ENCODE peak calls at places on chromosomes 1 and 21, in six cellular contexts. L is foreskin fibroblast, Z is cardiac fibroblast, G is GM20000, C is suprapubic skin, A is WTC11. X is an unnamed sample.

GRCh38 chr1:110563089-110563488 is 43.1 kb downstream of the KCNA2 start:
- DNase-seq in L (no peak), Z (no peak), G (no peak), C (no peak), A (no peak), X (no peak)

GRCh38 chr1:69700770-69701169 is 133.0 kb downstream of the LRRC7 start:
- DNase-seq in L (no peak), Z (peak), G (no peak), C (no peak), A (peak), X (no peak)

GRCh38 chr1:233598891-233599541 is 14.9 kb upstream of the KCNK1 start:
- DNase-seq in L (no peak), Z (no peak), G (peak), C (no peak), A (no peak), X (no peak)

GRCh38 chr1:151314137-151314875 is 12.9 kb downstream of the PI4KB start:
- DNase-seq in L (peak), Z (peak), G (no peak), C (peak), A (no peak), X (no peak)

GRCh38 chr1:68358439-68358838 is 91.3 kb downstream of the RPE65 start:
- DNase-seq in L (no peak), Z (no peak), G (no peak), C (no peak), A (no peak), X (no peak)

GRCh38 chr1:72397786-72398185 is 115.4 kb upstream of the NEGR1 start:
- DNase-seq in L (peak), Z (peak), G (no peak), C (peak), A (no peak), X (no peak)

GRCh38 chr1:22408180-22408579 is 43.5 kb upstream of the ZBTB40 start:
- DNase-seq in L (no peak), Z (no peak), G (no peak), C (no peak), A (no peak), X (no peak)

GRCh38 chr1:35573776-35574654 is 901 bp downstream of the TFAP2E start:
- DNase-seq in L (no peak), Z (no peak), G (no peak), C (peak), A (peak), X (no peak)

GRCh38 chr1:63487336-63488065 is 35.5 kb downstream of the ITGB3BP start:
- DNase-seq in L (peak), Z (peak), G (no peak), C (no peak), A (no peak), X (no peak)

GRCh38 chr1:182637769-182638168 is 33.6 kb upstream of the RGS16 start:
- DNase-seq in L (no peak), Z (no peak), G (no peak), C (no peak), A (no peak), X (no peak)

GRCh38 chr1:240611619-240612490 is at the start of gene GREM2:
- DNase-seq in L (peak), Z (peak), G (peak), C (peak), A (peak), X (no peak)

GRCh38 chr1:223233019-223233409 is 90.0 kb upstream of the TLR5 start:
- DNase-seq in L (no peak), Z (no peak), G (no peak), C (peak), A (no peak), X (no peak)

GRCh38 chr1:203448521-203449061 is 27.0 kb upstream of the PRELP start:
- DNase-seq in L (no peak), Z (peak), G (no peak), C (no peak), A (no peak), X (no peak)

GRCh38 chr1:185964946-185965345 is 230.8 kb downstream of the HMCN1 start:
- DNase-seq in L (no peak), Z (no peak), G (no peak), C (no peak), A (no peak), X (no peak)

GRCh38 chr1:11961230-11961629 is 19.0 kb upstream of the MFN2 start:
- DNase-seq in L (peak), Z (peak), G (no peak), C (no peak), A (no peak), X (no peak)

GRCh38 chr1:112509005-112509659 is 367 bp downstream of the WNT2B start:
- DNase-seq in L (no peak), Z (no peak), G (no peak), C (peak), A (peak), X (no peak)

GRCh38 chr1:55626326-55626725 is 411.2 kb upstream of the USP24 start:
- DNase-seq in L (peak), Z (peak), G (no peak), C (no peak), A (no peak), X (no peak)

GRCh38 chr1:41476807-41477361 is 7.6 kb downstream of the EDN2 start:
- DNase-seq in L (no peak), Z (peak), G (no peak), C (peak), A (no peak), X (no peak)

GRCh38 chr1:189312499-189312898 is 1165.2 kb downstream of the BRINP3 start:
- DNase-seq in L (no peak), Z (no peak), G (no peak), C (no peak), A (no peak), X (no peak)

GRCh38 chr1:52916241-52916975 is 5.1 kb downstream of the ECHDC2 start:
- DNase-seq in L (no peak), Z (no peak), G (no peak), C (no peak), A (no peak), X (no peak)

GRCh38 chr1:10990828-10991227 is 21.6 kb upstream of the TARDBP start:
- DNase-seq in L (no peak), Z (no peak), G (no peak), C (no peak), A (no peak), X (no peak)

GRCh38 chr21:39523930-39524329 is 72.2 kb downstream of the SH3BGR start:
- DNase-seq in L (no peak), Z (no peak), G (no peak), C (no peak), A (no peak), X (no peak)

GRCh38 chr21:36859744-36860501 is 106.5 kb downstream of the HLCS start:
- DNase-seq in L (peak), Z (peak), G (peak), C (peak), A (peak), X (peak)

GRCh38 chr21:39869141-39869818 is 2.0 kb downstream of the PCP4 start:
- DNase-seq in L (no peak), Z (no peak), G (no peak), C (no peak), A (no peak), X (no peak)

DNA sequence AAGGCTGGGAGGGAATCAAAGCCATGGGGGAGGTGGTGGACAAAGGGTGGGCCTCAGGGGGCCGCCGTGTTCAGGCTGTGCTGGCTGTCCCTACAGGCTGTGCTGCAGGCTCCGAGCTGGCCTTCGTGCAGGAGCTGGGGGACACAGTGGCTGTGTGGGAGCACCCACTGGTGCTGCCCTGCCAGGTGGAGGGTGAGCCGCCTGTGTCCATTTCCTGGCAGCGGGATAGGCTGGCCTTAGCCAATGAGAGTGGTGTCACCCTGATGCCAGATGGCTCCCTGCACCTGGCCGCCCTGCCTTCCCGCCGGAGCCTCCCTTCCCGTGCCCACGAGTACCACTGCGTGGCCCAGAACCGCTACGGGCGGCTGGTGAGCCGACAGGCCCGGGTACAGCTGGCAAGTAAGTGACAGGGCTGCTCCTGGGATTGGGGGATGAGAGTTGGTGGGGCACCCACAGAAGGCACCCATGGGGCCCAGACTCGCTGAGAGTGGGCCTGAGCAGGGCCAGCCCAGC is 20.2 kb downstream of the SLC27A3 start:
- DNase-seq in L (no peak), Z (no peak), G (no peak), C (no peak), A (no peak), X (no peak)
- TF ChIP-seq CTCF in L (no peak), Z (no peak), G (no peak), C (no peak), A (no peak), X (no peak)

DNA sequence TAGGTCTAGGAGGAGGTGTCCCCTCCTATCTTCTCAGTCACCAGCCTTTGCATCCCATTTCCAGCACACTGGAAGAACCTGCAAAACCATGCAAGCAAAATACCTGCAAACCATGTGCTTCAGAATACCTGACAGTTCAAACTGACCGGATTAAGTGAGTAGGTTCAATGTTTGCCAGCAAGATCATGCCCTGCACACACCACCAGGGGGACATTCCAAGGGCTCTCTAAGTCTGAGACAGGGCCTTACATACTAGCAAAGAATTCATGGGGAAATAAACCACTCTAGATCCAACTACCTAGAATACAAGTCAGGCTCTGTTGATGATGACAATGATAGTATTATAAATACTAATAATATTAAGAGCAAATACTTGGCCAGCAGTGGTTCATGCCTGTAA is 27.6 kb downstream of the INPP5B start:
- DNase-seq in L (no peak), Z (peak), G (no peak), C (no peak), A (peak), X (peak)
- TF ChIP-seq CTCF in L (peak), Z (peak), G (no peak), C (no peak), A (no peak), X (peak)

GRCh38 chr1:61844006-61844405 is 101.7 kb downstream of the PATJ start:
- DNase-seq in L (no peak), Z (peak), G (no peak), C (no peak), A (no peak), X (no peak)

GRCh38 chr1:61839702-61840101 is 97.4 kb downstream of the PATJ start:
- DNase-seq in L (peak), Z (peak), G (no peak), C (no peak), A (no peak), X (no peak)

GRCh38 chr1:61842863-61843514 is 100.7 kb downstream of the PATJ start:
- DNase-seq in L (no peak), Z (peak), G (no peak), C (no peak), A (no peak), X (no peak)
- TF ChIP-seq CTCF in L (peak), Z (peak), G (no peak), C (no peak), A (no peak), X (peak)

DNA sequence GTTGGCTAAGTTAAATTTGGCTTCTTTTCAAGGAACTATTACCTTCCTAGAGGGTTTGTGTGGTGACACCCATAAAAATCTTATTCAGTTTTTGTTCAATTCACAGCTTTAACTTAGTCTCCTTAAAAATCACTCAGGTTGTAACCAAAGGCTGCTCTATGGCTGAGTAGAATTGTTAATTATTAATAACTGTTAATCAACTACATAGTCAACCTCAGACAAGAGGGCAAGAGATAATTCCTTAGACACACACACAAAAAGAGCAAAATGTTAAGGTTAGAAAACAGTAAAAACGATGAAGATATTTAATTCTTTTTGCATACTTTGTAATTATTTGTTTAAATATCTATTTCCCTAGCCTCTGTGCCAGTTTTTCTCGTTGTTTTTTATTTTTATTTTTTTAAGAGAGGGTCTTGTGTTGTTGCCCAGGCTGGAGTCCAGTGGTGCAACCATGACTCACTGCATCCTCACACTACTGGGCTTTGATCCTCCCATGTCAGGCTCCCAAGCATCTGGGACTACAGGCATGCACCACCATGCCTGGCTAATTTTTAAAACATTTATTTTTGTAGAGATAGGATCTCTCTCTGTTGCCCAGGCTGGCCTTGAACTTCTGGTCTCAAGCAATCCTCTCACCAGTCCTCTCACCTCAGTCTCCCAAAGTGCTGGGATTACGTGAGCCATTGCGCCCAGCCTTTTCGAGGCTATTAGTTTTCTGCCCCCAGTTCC is 215.2 kb downstream of the DISC1 start:
- DNase-seq in L (peak), Z (peak), G (no peak), C (no peak), A (no peak), X (no peak)
- TF ChIP-seq CTCF in L (no peak), Z (no peak), G (no peak), C (no peak), A (no peak), X (no peak)

GRCh38 chr1:44926311-44926781 is 60.0 kb downstream of the EIF2B3 start:
- DNase-seq in L (peak), Z (peak), G (no peak), C (no peak), A (no peak), X (no peak)

GRCh38 chr1:44929556-44929955 is 56.8 kb downstream of the EIF2B3 start:
- DNase-seq in L (no peak), Z (peak), G (no peak), C (no peak), A (no peak), X (no peak)

GRCh38 chr1:44919387-44919786 is 67.0 kb downstream of the EIF2B3 start:
- DNase-seq in L (no peak), Z (no peak), G (no peak), C (no peak), A (no peak), X (no peak)

GRCh38 chr1:44924835-44925464 is 61.4 kb downstream of the EIF2B3 start:
- DNase-seq in L (peak), Z (peak), G (no peak), C (no peak), A (no peak), X (no peak)
- TF ChIP-seq CTCF in L (peak), Z (peak), G (no peak), C (no peak), A (no peak), X (peak)

GRCh38 chr1:152486400-152487006 is 24.1 kb upstream of the LCE5A start:
- DNase-seq in L (no peak), Z (no peak), G (peak), C (no peak), A (no peak), X (peak)
- TF ChIP-seq CTCF in L (peak), Z (peak), G (peak), C (no peak), A (no peak), X (peak)

GRCh38 chr1:74504125-74505065 is 8.0 kb downstream of the LRRC53 start:
- DNase-seq in L (no peak), Z (peak), G (peak), C (no peak), A (peak), X (peak)
- TF ChIP-seq CTCF in L (peak), Z (peak), G (peak), C (no peak), A (peak), X (peak)

DNA sequence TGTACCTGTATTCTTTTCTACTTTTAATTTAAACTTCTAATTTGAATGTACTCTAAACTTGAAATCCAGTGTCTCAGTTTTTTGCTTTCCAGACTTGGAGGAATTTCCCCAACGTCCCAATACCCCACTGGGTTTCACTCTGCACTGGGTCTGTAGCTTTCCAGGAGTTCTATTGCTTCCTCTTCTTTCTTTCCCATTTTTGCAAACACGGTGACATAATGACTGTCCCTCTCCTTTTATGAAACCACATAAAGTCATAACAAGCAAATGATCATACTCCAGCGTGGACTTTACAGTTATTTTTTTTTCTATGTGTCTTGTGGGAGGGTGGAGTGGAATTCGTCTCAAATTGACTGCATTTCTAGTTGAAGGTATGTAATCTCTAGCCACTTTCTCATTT is 97.1 kb downstream of the FASLG start:
- DNase-seq in L (no peak), Z (no peak), G (no peak), C (no peak), A (no peak), X (no peak)
- TF ChIP-seq CTCF in L (no peak), Z (no peak), G (no peak), C (no peak), A (no peak), X (no peak)

DNA sequence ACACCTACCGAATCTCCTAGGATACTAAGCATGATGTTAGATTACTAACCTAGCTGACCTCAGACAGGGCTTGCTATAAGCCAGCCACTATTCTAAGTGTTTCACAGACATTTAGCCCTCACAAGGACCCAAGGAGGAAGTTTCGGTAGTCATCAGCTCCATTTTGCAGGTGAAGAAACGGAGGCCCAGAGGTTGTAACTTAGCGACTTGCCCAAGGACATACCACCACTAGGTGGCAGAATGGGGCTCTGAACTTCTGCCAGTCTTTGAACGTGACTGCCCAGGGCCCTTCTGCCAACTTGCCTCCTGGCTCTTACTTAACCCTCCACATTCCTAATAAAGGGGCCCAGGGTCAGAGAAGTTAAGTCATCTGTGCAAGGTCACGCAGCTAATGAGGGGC is 283.5 kb downstream of the C1orf94 start:
- DNase-seq in L (no peak), Z (peak), G (peak), C (no peak), A (peak), X (peak)
- TF ChIP-seq CTCF in L (peak), Z (no peak), G (peak), C (no peak), A (peak), X (peak)